ENCODE peak calls at places on chromosomes 4 and X, in four cellular contexts. One of them, this sample, is unnamed. For H3K9me3, the result is how much of the 10 kb centered on the place peaks cover.

GRCh38 chrX:1727531-1728027 is 112.7 kb downstream of the ASMT start:
- DNase-seq in neural progenitor cell: no peak
- DNase-seq in tibial artery: no peak
- DNase-seq in Peyer's patch: no peak
- DNase-seq in this sample: no peak

GRCh38 chr4:89248879-89249281 is 58.7 kb downstream of the GPRIN3 start:
- DNase-seq in tibial artery: no peak
- DNase-seq in Peyer's patch: no peak
- DNase-seq in neural progenitor cell: no peak
- DNase-seq in this sample: no peak

GRCh38 chr4:16082424-16083216 is 1.2 kb downstream of the PROM1 start:
- DNase-seq in tibial artery: no peak
- DNase-seq in neural progenitor cell: peak
- DNase-seq in Peyer's patch: peak
- DNase-seq in this sample: peak

GRCh38 chr4:188976644-188977115 is 837.4 kb downstream of the TRIML1 start:
- DNase-seq in tibial artery: no peak
- DNase-seq in Peyer's patch: no peak
- DNase-seq in neural progenitor cell: peak
- DNase-seq in this sample: no peak

GRCh38 chr4:7763788-7764187 is 175.9 kb downstream of the AFAP1 start:
- DNase-seq in tibial artery: no peak
- DNase-seq in neural progenitor cell: no peak
- DNase-seq in Peyer's patch: no peak
- DNase-seq in this sample: no peak

GRCh38 chrX:43892471-43892870 is 10.2 kb upstream of the MAOB start:
- DNase-seq in tibial artery: no peak
- DNase-seq in neural progenitor cell: no peak
- DNase-seq in Peyer's patch: no peak
- DNase-seq in this sample: no peak

GRCh38 chr4:165828928-165829327 is 44.1 kb upstream of the TLL1 start:
- DNase-seq in tibial artery: no peak
- DNase-seq in Peyer's patch: no peak
- DNase-seq in neural progenitor cell: no peak
- DNase-seq in this sample: no peak

GRCh38 chr4:170270628-170271027 is 180.9 kb upstream of the AADAT start:
- DNase-seq in neural progenitor cell: no peak
- DNase-seq in Peyer's patch: no peak
- DNase-seq in tibial artery: no peak
- DNase-seq in this sample: no peak

GRCh38 chr4:177558995-177559394 is 116.8 kb upstream of the AGA start:
- DNase-seq in tibial artery: no peak
- DNase-seq in Peyer's patch: no peak
- DNase-seq in neural progenitor cell: peak
- DNase-seq in this sample: peak

GRCh38 chr4:53656421-53656981 is 65.2 kb upstream of the LNX1 start:
- DNase-seq in tibial artery: peak
- DNase-seq in Peyer's patch: no peak
- DNase-seq in neural progenitor cell: no peak
- DNase-seq in this sample: no peak

GRCh38 chr4:98928505-98929340 is at the start of gene EIF4E:
- DNase-seq in neural progenitor cell: peak
- DNase-seq in tibial artery: peak
- DNase-seq in Peyer's patch: peak
- DNase-seq in this sample: peak

GRCh38 chr4:1050486-1051213 is 39.2 kb downstream of the FGFRL1 start:
- DNase-seq in neural progenitor cell: peak
- DNase-seq in Peyer's patch: peak
- DNase-seq in tibial artery: no peak
- DNase-seq in this sample: peak

GRCh38 chr4:156976147-156976546 is 4.5 kb upstream of the PDGFC start:
- DNase-seq in neural progenitor cell: no peak
- DNase-seq in tibial artery: no peak
- DNase-seq in Peyer's patch: no peak
- DNase-seq in this sample: no peak

GRCh38 chrX:13721819-13722527 is 12.4 kb downstream of the TRAPPC2 start:
- DNase-seq in neural progenitor cell: no peak
- DNase-seq in tibial artery: no peak
- DNase-seq in Peyer's patch: no peak
- DNase-seq in this sample: no peak

GRCh38 chr4:8152090-8152864 is 6.3 kb downstream of the ABLIM2 start:
- DNase-seq in neural progenitor cell: no peak
- DNase-seq in tibial artery: no peak
- DNase-seq in Peyer's patch: no peak
- DNase-seq in this sample: no peak

GRCh38 chr4:8740666-8741395 is 130.8 kb downstream of the HMX1 start:
- DNase-seq in tibial artery: no peak
- DNase-seq in Peyer's patch: peak
- DNase-seq in neural progenitor cell: no peak
- DNase-seq in this sample: no peak

GRCh38 chr4:576245-576821 is at the start of gene TMEM271:
- DNase-seq in neural progenitor cell: peak
- DNase-seq in Peyer's patch: no peak
- DNase-seq in tibial artery: no peak
- DNase-seq in this sample: peak

GRCh38 chrX:108437789-108438623 is at the start of gene COL4A6:
- DNase-seq in Peyer's patch: no peak
- DNase-seq in tibial artery: no peak
- DNase-seq in neural progenitor cell: peak
- DNase-seq in this sample: no peak

GRCh38 chrX:108018659-108019381 is 26.0 kb upstream of the VSIG1 start:
- DNase-seq in neural progenitor cell: no peak
- DNase-seq in tibial artery: no peak
- DNase-seq in Peyer's patch: peak
- DNase-seq in this sample: no peak

GRCh38 chr4:186770446-186771175 is 47.0 kb upstream of the FAT1 start:
- DNase-seq in neural progenitor cell: no peak
- DNase-seq in tibial artery: no peak
- DNase-seq in Peyer's patch: no peak
- DNase-seq in this sample: no peak

GRCh38 chr4:145420595-145421214 is 60.9 kb upstream of the SMAD1 start:
- DNase-seq in Peyer's patch: no peak
- DNase-seq in neural progenitor cell: no peak
- DNase-seq in tibial artery: no peak
- DNase-seq in this sample: no peak

GRCh38 chrX:56281789-56282188 is 49.6 kb downstream of the KLF8 start:
- DNase-seq in Peyer's patch: no peak
- DNase-seq in neural progenitor cell: peak
- DNase-seq in tibial artery: no peak
- DNase-seq in this sample: no peak

GRCh38 chrX:117959045-117959444 is 157.6 kb downstream of the KLHL13 start:
- DNase-seq in neural progenitor cell: no peak
- DNase-seq in Peyer's patch: no peak
- DNase-seq in tibial artery: no peak
- DNase-seq in this sample: no peak

GRCh38 chr4:40228497-40229365 is 31.9 kb downstream of the RHOH start:
- DNase-seq in Peyer's patch: peak
- DNase-seq in tibial artery: no peak
- DNase-seq in neural progenitor cell: peak
- DNase-seq in this sample: no peak

GRCh38 chr4:40223343-40223742 is 26.5 kb downstream of the RHOH start:
- DNase-seq in tibial artery: no peak
- DNase-seq in neural progenitor cell: no peak
- DNase-seq in Peyer's patch: no peak
- DNase-seq in this sample: no peak

GRCh38 chr4:40227284-40227683 is 30.5 kb downstream of the RHOH start:
- DNase-seq in neural progenitor cell: no peak
- DNase-seq in Peyer's patch: no peak
- DNase-seq in tibial artery: no peak
- DNase-seq in this sample: no peak

GRCh38 chr4:40221744-40222143 is 24.9 kb downstream of the RHOH start:
- DNase-seq in neural progenitor cell: no peak
- DNase-seq in tibial artery: no peak
- DNase-seq in Peyer's patch: no peak
- DNase-seq in this sample: no peak

DNA sequence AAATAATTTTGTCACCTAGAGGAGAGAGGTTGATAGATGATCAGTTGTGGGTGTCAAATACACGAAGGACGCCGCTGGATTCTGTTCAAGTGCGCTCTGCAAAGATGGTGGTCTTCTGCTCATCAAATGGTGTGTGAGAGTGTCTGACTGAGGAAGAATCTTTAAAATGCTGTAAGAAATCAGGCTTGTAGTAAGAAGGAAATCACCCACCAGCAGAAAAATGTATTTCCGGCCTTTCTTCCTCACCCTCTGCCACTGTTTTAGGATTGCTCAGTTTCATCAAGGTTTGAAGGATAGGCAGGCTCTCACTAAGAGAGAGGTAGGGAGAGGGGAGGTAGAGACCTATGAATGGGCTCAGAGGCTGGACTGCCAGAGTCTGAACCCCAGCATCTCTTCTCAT is 28.7 kb downstream of the RHOH start:
- DNase-seq in neural progenitor cell: no peak
- DNase-seq in Peyer's patch: no peak
- DNase-seq in tibial artery: no peak
- DNase-seq in this sample: no peak
- H3K27ac ChIP-seq in neural progenitor cell: no peak
- H3K27ac ChIP-seq in Peyer's patch: peak
- H3K27ac ChIP-seq in tibial artery: no peak
- H3K27ac ChIP-seq in this sample: no peak

DNA sequence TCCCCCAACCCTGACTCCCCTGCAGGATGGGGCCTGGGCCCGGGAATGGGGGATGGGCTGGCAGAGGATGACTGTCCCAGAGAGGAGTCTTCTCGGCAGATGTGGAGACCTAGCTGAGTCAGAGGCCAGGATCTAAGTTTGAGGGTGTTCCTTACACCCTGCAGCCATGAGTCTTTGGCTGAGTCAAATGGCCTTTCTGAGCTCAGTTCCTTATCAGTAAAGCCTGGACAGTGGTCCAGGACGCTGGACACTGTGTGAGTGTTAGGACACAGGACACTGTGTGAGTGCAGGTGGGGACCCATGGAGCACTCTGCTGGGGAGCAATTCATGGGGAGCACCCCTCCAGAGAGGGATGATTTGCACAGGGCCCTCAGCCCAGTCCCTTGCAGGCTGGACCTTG is 5.0 kb downstream of the IL9R start:
- DNase-seq in Peyer's patch: no peak
- DNase-seq in tibial artery: no peak
- DNase-seq in neural progenitor cell: no peak
- DNase-seq in this sample: no peak
- H3K9me3 ChIP-seq in Peyer's patch: under half
- H3K9me3 ChIP-seq in tibial artery: under half
- H3K9me3 ChIP-seq in neural progenitor cell: under half
- H3K9me3 ChIP-seq in this sample: under half

GRCh38 chr4:30720656-30721352 is 635 bp downstream of the PCDH7 start:
- DNase-seq in Peyer's patch: no peak
- DNase-seq in neural progenitor cell: peak
- DNase-seq in tibial artery: peak
- DNase-seq in this sample: peak

GRCh38 chr4:30721353-30722091 is 1.4 kb downstream of the PCDH7 start:
- DNase-seq in tibial artery: peak
- DNase-seq in neural progenitor cell: peak
- DNase-seq in Peyer's patch: peak
- DNase-seq in this sample: peak

GRCh38 chr4:30722092-30722915 is 2.1 kb downstream of the PCDH7 start:
- DNase-seq in tibial artery: no peak
- DNase-seq in neural progenitor cell: peak
- DNase-seq in Peyer's patch: no peak
- DNase-seq in this sample: no peak

GRCh38 chr4:30724217-30724616 is 4.0 kb downstream of the PCDH7 start:
- DNase-seq in neural progenitor cell: no peak
- DNase-seq in Peyer's patch: no peak
- DNase-seq in tibial artery: no peak
- DNase-seq in this sample: no peak

DNA sequence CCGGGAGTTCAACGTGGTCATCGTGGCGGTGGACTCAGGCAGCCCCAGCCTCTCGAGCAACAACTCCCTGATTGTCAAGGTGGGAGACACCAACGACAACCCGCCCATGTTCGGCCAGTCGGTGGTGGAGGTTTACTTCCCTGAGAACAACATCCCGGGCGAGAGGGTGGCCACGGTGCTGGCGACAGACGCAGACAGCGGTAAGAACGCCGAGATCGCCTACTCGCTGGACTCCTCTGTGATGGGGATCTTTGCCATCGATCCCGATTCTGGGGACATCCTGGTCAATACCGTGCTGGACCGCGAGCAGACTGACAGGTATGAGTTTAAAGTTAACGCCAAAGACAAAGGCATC is 2.7 kb downstream of the PCDH7 start:
- DNase-seq in neural progenitor cell: peak
- DNase-seq in tibial artery: peak
- DNase-seq in Peyer's patch: no peak
- DNase-seq in this sample: peak
- H3K4me3 ChIP-seq in neural progenitor cell: peak
- H3K4me3 ChIP-seq in tibial artery: peak
- H3K4me3 ChIP-seq in Peyer's patch: peak
- H3K4me3 ChIP-seq in this sample: no peak

GRCh38 chrX:68841251-68842049 is 12.6 kb downstream of the EFNB1 start:
- DNase-seq in tibial artery: no peak
- DNase-seq in Peyer's patch: peak
- DNase-seq in neural progenitor cell: no peak
- DNase-seq in this sample: no peak

GRCh38 chrX:68846536-68846935 is 17.7 kb downstream of the EFNB1 start:
- DNase-seq in neural progenitor cell: peak
- DNase-seq in Peyer's patch: no peak
- DNase-seq in tibial artery: no peak
- DNase-seq in this sample: no peak

GRCh38 chrX:68842351-68842750 is 13.5 kb downstream of the EFNB1 start:
- DNase-seq in neural progenitor cell: no peak
- DNase-seq in tibial artery: no peak
- DNase-seq in Peyer's patch: no peak
- DNase-seq in this sample: no peak

GRCh38 chrX:68842781-68843581 is 14.2 kb downstream of the EFNB1 start:
- DNase-seq in tibial artery: no peak
- DNase-seq in neural progenitor cell: no peak
- DNase-seq in Peyer's patch: no peak
- DNase-seq in this sample: no peak

GRCh38 chrX:68843992-68844391 is 15.2 kb downstream of the EFNB1 start:
- DNase-seq in Peyer's patch: peak
- DNase-seq in neural progenitor cell: no peak
- DNase-seq in tibial artery: no peak
- DNase-seq in this sample: no peak
- H3K27ac ChIP-seq in Peyer's patch: no peak
- H3K27ac ChIP-seq in neural progenitor cell: no peak
- H3K27ac ChIP-seq in tibial artery: no peak
- H3K27ac ChIP-seq in this sample: no peak

This sample was measured in WERI-Rb-1.